ENCODE peak calls at places on chromosomes 4 and X, in eight cellular contexts. One of them, this sample, is unnamed.
A peak's percentile ranks its signal among the peaks of the same experiment; 100 is the strongest.

GRCh38 chrX:37348237-37349130 is 680 bp upstream of the PRRG1 start:
- DNase-seq in fibroblast of lung: peak; percentile 87
- DNase-seq in coronary artery: no peak
- DNase-seq in fibroblast of mammary gland: no peak
- DNase-seq in transverse colon: no peak
- DNase-seq in tibial nerve: no peak
- DNase-seq in uterus: no peak
- DNase-seq in pancreas: no peak
- DNase-seq in this sample: no peak

GRCh38 chr4:138952405-138952804 is 63.2 kb upstream of the NOCT start:
- DNase-seq in fibroblast of lung: no peak
- DNase-seq in coronary artery: no peak
- DNase-seq in fibroblast of mammary gland: peak; percentile 19
- DNase-seq in transverse colon: no peak
- DNase-seq in tibial nerve: no peak
- DNase-seq in uterus: no peak
- DNase-seq in pancreas: no peak
- DNase-seq in this sample: no peak

GRCh38 chr4:110165382-110166285 is 32.8 kb downstream of the ELOVL6 start:
- DNase-seq in fibroblast of lung: peak; percentile 50
- DNase-seq in coronary artery: no peak
- DNase-seq in fibroblast of mammary gland: peak; percentile 84
- DNase-seq in transverse colon: peak; percentile 57
- DNase-seq in tibial nerve: no peak
- DNase-seq in uterus: no peak
- DNase-seq in pancreas: no peak
- DNase-seq in this sample: no peak

GRCh38 chr4:169225058-169225751 is 45.6 kb downstream of the SH3RF1 start:
- DNase-seq in fibroblast of lung: peak; percentile 94
- DNase-seq in coronary artery: no peak
- DNase-seq in fibroblast of mammary gland: peak; percentile 98
- DNase-seq in transverse colon: no peak
- DNase-seq in tibial nerve: no peak
- DNase-seq in uterus: no peak
- DNase-seq in pancreas: no peak
- DNase-seq in this sample: no peak

GRCh38 chr4:252065-252601 is 53.1 kb downstream of the ZNF732 start:
- DNase-seq in fibroblast of lung: no peak
- DNase-seq in coronary artery: no peak
- DNase-seq in fibroblast of mammary gland: no peak
- DNase-seq in transverse colon: no peak
- DNase-seq in tibial nerve: no peak
- DNase-seq in uterus: no peak
- DNase-seq in pancreas: no peak
- DNase-seq in this sample: no peak

GRCh38 chrX:49212209-49212608 is 12.2 kb upstream of the SYP start:
- DNase-seq in fibroblast of lung: no peak
- DNase-seq in coronary artery: no peak
- DNase-seq in fibroblast of mammary gland: no peak
- DNase-seq in transverse colon: no peak
- DNase-seq in tibial nerve: no peak
- DNase-seq in uterus: no peak
- DNase-seq in pancreas: no peak
- DNase-seq in this sample: no peak

GRCh38 chr4:170743633-170744032 is 653.9 kb upstream of the AADAT start:
- DNase-seq in fibroblast of lung: no peak
- DNase-seq in coronary artery: no peak
- DNase-seq in fibroblast of mammary gland: no peak
- DNase-seq in transverse colon: no peak
- DNase-seq in tibial nerve: no peak
- DNase-seq in uterus: no peak
- DNase-seq in pancreas: no peak
- DNase-seq in this sample: no peak

GRCh38 chr4:54217642-54218486 is 11.2 kb upstream of the PDGFRA start:
- DNase-seq in fibroblast of lung: peak; percentile 96
- DNase-seq in coronary artery: peak; percentile 87
- DNase-seq in fibroblast of mammary gland: peak; percentile 98
- DNase-seq in transverse colon: peak; percentile 69
- DNase-seq in tibial nerve: peak; percentile 92
- DNase-seq in uterus: peak; percentile 85
- DNase-seq in pancreas: no peak
- DNase-seq in this sample: peak; percentile 61

GRCh38 chr4:38759077-38759789 is 23.6 kb downstream of the TLR10 start:
- DNase-seq in fibroblast of lung: peak; percentile 74
- DNase-seq in coronary artery: no peak
- DNase-seq in fibroblast of mammary gland: peak; percentile 77
- DNase-seq in transverse colon: peak; percentile 68
- DNase-seq in tibial nerve: peak; percentile 74
- DNase-seq in uterus: peak; percentile 71
- DNase-seq in pancreas: no peak
- DNase-seq in this sample: peak; percentile 85

GRCh38 chr4:72951147-72951546 is 118.4 kb downstream of the COX18 start:
- DNase-seq in fibroblast of lung: no peak
- DNase-seq in coronary artery: no peak
- DNase-seq in fibroblast of mammary gland: no peak
- DNase-seq in transverse colon: no peak
- DNase-seq in tibial nerve: no peak
- DNase-seq in uterus: no peak
- DNase-seq in pancreas: no peak
- DNase-seq in this sample: no peak

GRCh38 chrX:24733111-24733510 is 39.4 kb downstream of the POLA1 start:
- DNase-seq in fibroblast of lung: no peak
- DNase-seq in coronary artery: no peak
- DNase-seq in fibroblast of mammary gland: no peak
- DNase-seq in transverse colon: no peak
- DNase-seq in tibial nerve: no peak
- DNase-seq in uterus: no peak
- DNase-seq in pancreas: no peak
- DNase-seq in this sample: no peak

GRCh38 chr4:151721466-151721865 is 39.3 kb downstream of the GATB start:
- DNase-seq in fibroblast of lung: no peak
- DNase-seq in coronary artery: no peak
- DNase-seq in fibroblast of mammary gland: peak; percentile 25
- DNase-seq in transverse colon: no peak
- DNase-seq in tibial nerve: peak; percentile 21
- DNase-seq in uterus: peak; percentile 42
- DNase-seq in pancreas: no peak
- DNase-seq in this sample: no peak

GRCh38 chrX:29506729-29507128 is 708.6 kb upstream of the MAGEB2 start:
- DNase-seq in fibroblast of lung: no peak
- DNase-seq in coronary artery: no peak
- DNase-seq in fibroblast of mammary gland: no peak
- DNase-seq in transverse colon: no peak
- DNase-seq in tibial nerve: no peak
- DNase-seq in uterus: no peak
- DNase-seq in pancreas: no peak
- DNase-seq in this sample: no peak

GRCh38 chr4:77037736-77038135 is 38.1 kb downstream of the CCNI start:
- DNase-seq in fibroblast of lung: peak; percentile 47
- DNase-seq in coronary artery: no peak
- DNase-seq in fibroblast of mammary gland: no peak
- DNase-seq in transverse colon: no peak
- DNase-seq in tibial nerve: no peak
- DNase-seq in uterus: no peak
- DNase-seq in pancreas: no peak
- DNase-seq in this sample: no peak

GRCh38 chr4:121519236-121519838 is 138.5 kb upstream of the QRFPR start:
- DNase-seq in fibroblast of lung: no peak
- DNase-seq in coronary artery: no peak
- DNase-seq in fibroblast of mammary gland: peak; percentile 11
- DNase-seq in transverse colon: no peak
- DNase-seq in tibial nerve: no peak
- DNase-seq in uterus: no peak
- DNase-seq in pancreas: no peak
- DNase-seq in this sample: no peak

GRCh38 chr4:121510260-121510942 is 129.6 kb upstream of the QRFPR start:
- DNase-seq in fibroblast of lung: no peak
- DNase-seq in coronary artery: no peak
- DNase-seq in fibroblast of mammary gland: no peak
- DNase-seq in transverse colon: no peak
- DNase-seq in tibial nerve: no peak
- DNase-seq in uterus: no peak
- DNase-seq in pancreas: no peak
- DNase-seq in this sample: no peak

GRCh38 chr4:121514443-121514842 is 133.6 kb upstream of the QRFPR start:
- DNase-seq in fibroblast of lung: no peak
- DNase-seq in coronary artery: no peak
- DNase-seq in fibroblast of mammary gland: no peak
- DNase-seq in transverse colon: no peak
- DNase-seq in tibial nerve: no peak
- DNase-seq in uterus: no peak
- DNase-seq in pancreas: peak; percentile 24
- DNase-seq in this sample: no peak
- TF ChIP-seq CTCF in fibroblast of lung: no peak
- TF ChIP-seq CTCF in coronary artery: no peak
- TF ChIP-seq CTCF in fibroblast of mammary gland: peak; percentile 13
- TF ChIP-seq CTCF in transverse colon: no peak
- TF ChIP-seq CTCF in tibial nerve: no peak
- TF ChIP-seq CTCF in uterus: no peak
- TF ChIP-seq CTCF in pancreas: no peak
- TF ChIP-seq CTCF in this sample: no peak

GRCh38 chr4:173414456-173414855 is 15.5 kb upstream of the SCRG1 start:
- DNase-seq in fibroblast of lung: no peak
- DNase-seq in coronary artery: no peak
- DNase-seq in fibroblast of mammary gland: no peak
- DNase-seq in transverse colon: no peak
- DNase-seq in tibial nerve: no peak
- DNase-seq in uterus: no peak
- DNase-seq in pancreas: no peak
- DNase-seq in this sample: no peak

GRCh38 chr4:173415092-173415491 is 16.2 kb upstream of the SCRG1 start:
- DNase-seq in fibroblast of lung: no peak
- DNase-seq in coronary artery: no peak
- DNase-seq in fibroblast of mammary gland: no peak
- DNase-seq in transverse colon: no peak
- DNase-seq in tibial nerve: no peak
- DNase-seq in uterus: no peak
- DNase-seq in pancreas: no peak
- DNase-seq in this sample: no peak

GRCh38 chr4:173417833-173418232 is 18.9 kb upstream of the SCRG1 start:
- DNase-seq in fibroblast of lung: no peak
- DNase-seq in coronary artery: no peak
- DNase-seq in fibroblast of mammary gland: no peak
- DNase-seq in transverse colon: no peak
- DNase-seq in tibial nerve: no peak
- DNase-seq in uterus: no peak
- DNase-seq in pancreas: no peak
- DNase-seq in this sample: no peak

GRCh38 chr4:173418636-173419035 is 19.7 kb upstream of the SCRG1 start:
- DNase-seq in fibroblast of lung: no peak
- DNase-seq in coronary artery: no peak
- DNase-seq in fibroblast of mammary gland: no peak
- DNase-seq in transverse colon: no peak
- DNase-seq in tibial nerve: no peak
- DNase-seq in uterus: no peak
- DNase-seq in pancreas: no peak
- DNase-seq in this sample: no peak

GRCh38 chr4:173415885-173416658 is 17.2 kb upstream of the SCRG1 start:
- DNase-seq in fibroblast of lung: no peak
- DNase-seq in coronary artery: peak; percentile 75
- DNase-seq in fibroblast of mammary gland: no peak
- DNase-seq in transverse colon: peak; percentile 24
- DNase-seq in tibial nerve: peak; percentile 35
- DNase-seq in uterus: peak; percentile 39
- DNase-seq in pancreas: no peak
- DNase-seq in this sample: peak; percentile 70
- H3K4me3 ChIP-seq in fibroblast of lung: no peak overlapping the region
- H3K4me3 ChIP-seq in coronary artery: peak overlapping the region; percentile 28
- H3K4me3 ChIP-seq in fibroblast of mammary gland: no peak overlapping the region
- H3K4me3 ChIP-seq in transverse colon: no peak overlapping the region
- H3K4me3 ChIP-seq in tibial nerve: no peak overlapping the region
- H3K4me3 ChIP-seq in uterus: no peak overlapping the region
- H3K4me3 ChIP-seq in pancreas: no peak overlapping the region
- H3K4me3 ChIP-seq in this sample: peak overlapping the region; percentile 8

DNA sequence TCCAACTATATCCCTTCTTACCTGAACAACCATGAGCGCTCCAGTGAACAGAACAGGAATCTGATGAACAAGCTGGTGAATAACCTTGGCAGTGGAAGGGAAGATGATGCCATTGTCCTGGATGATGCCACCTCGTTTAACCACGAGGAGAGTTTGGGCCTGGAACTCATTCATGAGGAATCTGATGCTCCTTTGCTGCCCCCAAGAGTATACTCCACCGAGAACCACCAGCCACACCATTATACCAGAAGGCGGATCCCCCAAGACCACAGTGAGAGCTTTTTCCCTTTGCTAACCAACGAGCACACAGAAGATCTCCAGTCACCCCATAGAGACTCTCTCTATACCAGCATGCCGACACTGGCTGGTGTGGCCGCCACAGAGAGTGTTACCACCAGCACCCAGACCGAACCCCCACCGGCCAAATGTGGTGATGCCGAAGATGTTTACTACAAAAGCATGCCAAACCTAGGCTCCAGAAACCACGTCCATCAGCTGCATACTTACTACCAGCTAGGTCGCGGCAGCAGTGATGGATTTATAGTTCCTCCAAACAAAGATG is 870.2 kb downstream of the ADGRL3 start:
- DNase-seq in fibroblast of lung: no peak
- DNase-seq in coronary artery: no peak
- DNase-seq in fibroblast of mammary gland: no peak
- DNase-seq in transverse colon: no peak
- DNase-seq in tibial nerve: no peak
- DNase-seq in uterus: no peak
- DNase-seq in pancreas: peak; percentile 17
- DNase-seq in this sample: no peak
- TF ChIP-seq CTCF in fibroblast of lung: no peak
- TF ChIP-seq CTCF in coronary artery: no peak
- TF ChIP-seq CTCF in fibroblast of mammary gland: no peak
- TF ChIP-seq CTCF in transverse colon: no peak
- TF ChIP-seq CTCF in tibial nerve: no peak
- TF ChIP-seq CTCF in uterus: no peak
- TF ChIP-seq CTCF in pancreas: no peak
- TF ChIP-seq CTCF in this sample: no peak

GRCh38 chrX:47623540-47624027 is 3.9 kb upstream of the SYN1 start:
- DNase-seq in fibroblast of lung: peak; percentile 76
- DNase-seq in coronary artery: no peak
- DNase-seq in fibroblast of mammary gland: peak; percentile 70
- DNase-seq in transverse colon: peak; percentile 34
- DNase-seq in tibial nerve: no peak
- DNase-seq in uterus: no peak
- DNase-seq in pancreas: no peak
- DNase-seq in this sample: peak; percentile 50

GRCh38 chrX:47620303-47620685 is 637 bp upstream of the SYN1 start:
- DNase-seq in fibroblast of lung: no peak
- DNase-seq in coronary artery: no peak
- DNase-seq in fibroblast of mammary gland: no peak
- DNase-seq in transverse colon: no peak
- DNase-seq in tibial nerve: no peak
- DNase-seq in uterus: no peak
- DNase-seq in pancreas: no peak
- DNase-seq in this sample: no peak

GRCh38 chrX:47618923-47619485 is 653 bp downstream of the SYN1 start:
- DNase-seq in fibroblast of lung: no peak
- DNase-seq in coronary artery: no peak
- DNase-seq in fibroblast of mammary gland: no peak
- DNase-seq in transverse colon: no peak
- DNase-seq in tibial nerve: no peak
- DNase-seq in uterus: no peak
- DNase-seq in pancreas: no peak
- DNase-seq in this sample: no peak

GRCh38 chrX:47621851-47622250 is 2.2 kb upstream of the SYN1 start:
- DNase-seq in fibroblast of lung: no peak
- DNase-seq in coronary artery: peak; percentile 9
- DNase-seq in fibroblast of mammary gland: no peak
- DNase-seq in transverse colon: no peak
- DNase-seq in tibial nerve: no peak
- DNase-seq in uterus: no peak
- DNase-seq in pancreas: no peak
- DNase-seq in this sample: no peak

GRCh38 chrX:47619486-47620302 is at the start of gene SYN1:
- DNase-seq in fibroblast of lung: peak; percentile 79
- DNase-seq in coronary artery: no peak
- DNase-seq in fibroblast of mammary gland: peak; percentile 72
- DNase-seq in transverse colon: peak; percentile 74
- DNase-seq in tibial nerve: peak; percentile 44
- DNase-seq in uterus: peak; percentile 79
- DNase-seq in pancreas: peak; percentile 92
- DNase-seq in this sample: peak; percentile 68
- H3K4me3 ChIP-seq in fibroblast of lung: no peak within 1 kb of the TSS
- H3K4me3 ChIP-seq in coronary artery: peak within 1 kb of the TSS; percentile 67
- H3K4me3 ChIP-seq in fibroblast of mammary gland: peak within 1 kb of the TSS; percentile 28
- H3K4me3 ChIP-seq in transverse colon: peak within 1 kb of the TSS; percentile 43
- H3K4me3 ChIP-seq in tibial nerve: no peak within 1 kb of the TSS
- H3K4me3 ChIP-seq in uterus: no peak within 1 kb of the TSS
- H3K4me3 ChIP-seq in pancreas: no peak within 1 kb of the TSS
- H3K4me3 ChIP-seq in this sample: peak within 1 kb of the TSS; percentile 52